ENCODE peak calls at places on chromosome 7, in six cellular contexts. G is activated naive CD4-positive, alpha-beta T cell; M is naive thymus-derived CD4-positive, alpha-beta T cell; K is right cardiac atrium; L is AG20443; I is stimulated activated CD4-positive, alpha-beta T cell treated with anti-CD3 and anti-CD28 coated beads, TNF-alpha, amount 100 ng/mL, for 1 hour. Q is an unnamed sample.

GRCh38 chr7:36141351-36141750 is 11.7 kb upstream of the EEPD1 start:
- DNase-seq in G (no peak), M (no peak), K (no peak), L (no peak), I (no peak), Q (no peak)

GRCh38 chr7:114761973-114762372 is 159.9 kb upstream of the MDFIC start:
- DNase-seq in G (no peak), M (no peak), K (no peak), L (no peak), I (no peak), Q (no peak)

GRCh38 chr7:14894826-14895225 is 7.7 kb downstream of the DGKB start:
- DNase-seq in G (no peak), M (no peak), K (no peak), L (no peak), I (no peak), Q (no peak)

GRCh38 chr7:84195295-84196006 is 862 bp upstream of the SEMA3A start:
- DNase-seq in G (no peak), M (no peak), K (no peak), L (no peak), I (no peak), Q (no peak)

GRCh38 chr7:46369933-46370654 is 449.0 kb upstream of the IGFBP3 start:
- DNase-seq in G (no peak), M (no peak), K (no peak), L (peak; percentile 58), I (no peak), Q (no peak)

GRCh38 chr7:21200513-21200912 is 227.4 kb upstream of the SP4 start:
- DNase-seq in G (no peak), M (no peak), K (no peak), L (no peak), I (no peak), Q (no peak)

GRCh38 chr7:77657427-77658331 is 38.6 kb upstream of the RSBN1L start:
- DNase-seq in G (no peak), M (no peak), K (no peak), L (no peak), I (no peak), Q (no peak)

GRCh38 chr7:47485640-47486435 is 96.1 kb downstream of the TNS3 start:
- DNase-seq in G (no peak), M (no peak), K (peak; percentile 46), L (no peak), I (no peak), Q (no peak)

GRCh38 chr7:93828260-93828659 is 62.3 kb downstream of the TFPI2 start:
- DNase-seq in G (no peak), M (no peak), K (no peak), L (no peak), I (no peak), Q (no peak)

GRCh38 chr7:47600199-47601118 is 18.5 kb upstream of the TNS3 start:
- DNase-seq in G (no peak), M (no peak), K (peak; percentile 39), L (peak; percentile 76), I (no peak), Q (no peak)

GRCh38 chr7:158814637-158815036 is 14.7 kb downstream of the ESYT2 start:
- DNase-seq in G (no peak), M (no peak), K (no peak), L (no peak), I (no peak), Q (no peak)

GRCh38 chr7:155506854-155507337 is 39.5 kb downstream of the CNPY1 start:
- DNase-seq in G (no peak), M (no peak), K (no peak), L (no peak), I (no peak), Q (no peak)

GRCh38 chr7:101302641-101303101 is 18.9 kb downstream of the IFT22 start:
- DNase-seq in G (no peak), M (no peak), K (no peak), L (no peak), I (no peak), Q (no peak)

GRCh38 chr7:79982151-79982770 is 152.4 kb upstream of the GNAI1 start:
- DNase-seq in G (no peak), M (no peak), K (no peak), L (peak; percentile 7), I (no peak), Q (no peak)

GRCh38 chr7:32033006-32033405 is 37.2 kb downstream of the PDE1C start:
- DNase-seq in G (no peak), M (no peak), K (no peak), L (no peak), I (no peak), Q (no peak)

GRCh38 chr7:45663167-45663921 is 89.2 kb downstream of the ADCY1 start:
- DNase-seq in G (no peak), M (no peak), K (no peak), L (peak; percentile 69), I (no peak), Q (no peak)

GRCh38 chr7:154579711-154580110 is 423.2 kb downstream of the PAXIP1 start:
- DNase-seq in G (no peak), M (no peak), K (no peak), L (no peak), I (no peak), Q (no peak)

GRCh38 chr7:144784943-144785342 is 50.9 kb downstream of the TPK1 start:
- DNase-seq in G (no peak), M (no peak), K (peak; percentile 33), L (peak; percentile 8), I (no peak), Q (no peak)

GRCh38 chr7:121102619-121103018 is 114.1 kb downstream of the CPED1 start:
- DNase-seq in G (no peak), M (no peak), K (no peak), L (no peak), I (no peak), Q (no peak)

GRCh38 chr7:98745722-98746318 is 124.0 kb downstream of the TMEM130 start:
- DNase-seq in G (peak; percentile 62), M (peak; percentile 64), K (peak; percentile 42), L (peak; percentile 60), I (peak; percentile 70), Q (peak; percentile 46)

GRCh38 chr7:47795631-47796030 is 152.6 kb downstream of the PKD1L1 start:
- DNase-seq in G (no peak), M (no peak), K (no peak), L (peak; percentile 78), I (no peak), Q (no peak)

GRCh38 chr7:117478796-117479479 is 887 bp upstream of the CFTR start:
- DNase-seq in G (no peak), M (no peak), K (no peak), L (no peak), I (no peak), Q (no peak)

GRCh38 chr7:31518766-31519165 is 4.9 kb downstream of the ITPRID1 start:
- DNase-seq in G (no peak), M (no peak), K (no peak), L (no peak), I (no peak), Q (no peak)

GRCh38 chr7:140214075-140214684 is 37.4 kb upstream of the KDM7A start:
- DNase-seq in G (no peak), M (no peak), K (peak; percentile 29), L (peak; percentile 42), I (no peak), Q (no peak)

GRCh38 chr7:55120501-55121198 is 101.8 kb downstream of the EGFR start:
- DNase-seq in G (no peak), M (no peak), K (peak; percentile 73), L (peak; percentile 82), I (no peak), Q (no peak)

GRCh38 chr7:74481458-74482324 is 28.0 kb downstream of the GTF2IRD1 start:
- DNase-seq in G (no peak), M (no peak), K (peak; percentile 11), L (no peak), I (no peak), Q (no peak)

GRCh38 chr7:115328018-115328417 is 406.1 kb downstream of the MDFIC start:
- DNase-seq in G (no peak), M (no peak), K (no peak), L (no peak), I (no peak), Q (no peak)

GRCh38 chr7:46003896-46004875 is 83.1 kb upstream of the IGFBP3 start:
- DNase-seq in G (no peak), M (no peak), K (no peak), L (peak; percentile 75), I (no peak), Q (no peak)

GRCh38 chr7:155531686-155532085 is 14.7 kb downstream of the CNPY1 start:
- DNase-seq in G (no peak), M (no peak), K (no peak), L (no peak), I (no peak), Q (peak; percentile 5)

GRCh38 chr7:99386584-99387238 is 12.2 kb downstream of the ARPC1B start:
- DNase-seq in G (no peak), M (no peak), K (no peak), L (no peak), I (no peak), Q (no peak)

GRCh38 chr7:95596183-95597135 is at the start of gene PDK4:
- DNase-seq in G (no peak), M (peak; percentile 6), K (peak; percentile 97), L (peak; percentile 83), I (no peak), Q (peak; percentile 93)

GRCh38 chr7:64516451-64516850 is 46.4 kb downstream of the ZNF680 start:
- DNase-seq in G (no peak), M (no peak), K (no peak), L (no peak), I (no peak), Q (no peak)

Q was measured in omental fat pad.